ENCODE peak calls at places on chromosomes 3 and 15, in nine cellular contexts. R is ovary; C is stomach; E is A549; F is testis; U is CD8-positive, alpha-beta T cell; H is suprapubic skin; Q is esophagus muscularis mucosa; V is tibial artery. X is an unnamed sample.

GRCh38 chr3:136639069-136639468 is 113.1 kb downstream of the STAG1 start:
- DNase-seq in R (no peak), C (no peak), E (no peak), F (no peak), U (no peak), H (no peak), Q (no peak), V (no peak), X (no peak)

GRCh38 chr3:195421410-195421809 is 21.4 kb downstream of the ACAP2 start:
- DNase-seq in R (no peak), C (no peak), E (no peak), F (no peak), U (no peak), H (no peak), Q (no peak), V (no peak), X (no peak)

GRCh38 chr15:78059110-78059839 is 18.2 kb downstream of the TBC1D2B start:
- DNase-seq in R (no peak), C (no peak), E (no peak), F (no peak), U (no peak), H (no peak), Q (no peak), V (peak), X (no peak)

GRCh38 chr3:141051641-141052569 is 758 bp downstream of the SPSB4 start:
- DNase-seq in R (no peak), C (no peak), E (peak), F (no peak), U (no peak), H (no peak), Q (peak), V (no peak), X (peak)

GRCh38 chr3:60497922-60498321 is 753.3 kb downstream of the FHIT start:
- DNase-seq in R (no peak), C (no peak), E (no peak), F (no peak), U (no peak), H (no peak), Q (no peak), V (no peak), X (no peak)

GRCh38 chr3:10557783-10558373 is 52.5 kb upstream of the ATP2B2 start:
- DNase-seq in R (no peak), C (no peak), E (peak), F (no peak), U (no peak), H (peak), Q (peak), V (no peak), X (no peak)

GRCh38 chr15:27601239-27601942 is 497.7 kb downstream of the OCA2 start:
- DNase-seq in R (no peak), C (no peak), E (peak), F (no peak), U (no peak), H (no peak), Q (no peak), V (no peak), X (no peak)

GRCh38 chr15:69391046-69391757 is 22.9 kb upstream of the KIF23 start:
- DNase-seq in R (no peak), C (no peak), E (no peak), F (no peak), U (no peak), H (no peak), Q (no peak), V (no peak), X (no peak)

GRCh38 chr15:80967451-80967850 is 22.2 kb downstream of the MESD start:
- DNase-seq in R (no peak), C (no peak), E (no peak), F (no peak), U (no peak), H (no peak), Q (no peak), V (no peak), X (no peak)

GRCh38 chr15:91627473-91628309 is 225.8 kb upstream of the SLCO3A1 start:
- DNase-seq in R (peak), C (no peak), E (no peak), F (peak), U (no peak), H (no peak), Q (no peak), V (no peak), X (peak)

GRCh38 chr15:63353887-63354286 is 27.8 kb downstream of the CA12 start:
- DNase-seq in R (no peak), C (no peak), E (peak), F (no peak), U (no peak), H (no peak), Q (no peak), V (no peak), X (no peak)

GRCh38 chr15:69535101-69535638 is 82.6 kb downstream of the RPLP1 start:
- DNase-seq in R (no peak), C (no peak), E (no peak), F (no peak), U (no peak), H (no peak), Q (no peak), V (peak), X (no peak)

GRCh38 chr3:19348929-19349564 is 200.7 kb downstream of the KCNH8 start:
- DNase-seq in R (no peak), C (no peak), E (peak), F (peak), U (no peak), H (no peak), Q (no peak), V (no peak), X (no peak)

GRCh38 chr3:131819656-131820055 is 215.2 kb downstream of the CPNE4 start:
- DNase-seq in R (no peak), C (no peak), E (no peak), F (no peak), U (no peak), H (no peak), Q (no peak), V (no peak), X (no peak)

GRCh38 chr15:79408041-79408440 is 24.1 kb upstream of the MINAR1 start:
- DNase-seq in R (no peak), C (no peak), E (no peak), F (no peak), U (no peak), H (no peak), Q (peak), V (no peak), X (no peak)

GRCh38 chr3:113532698-113533533 is 561 bp downstream of the SIDT1 start:
- DNase-seq in R (peak), C (peak), E (peak), F (peak), U (peak), H (peak), Q (no peak), V (no peak), X (no peak)

GRCh38 chr3:162605651-162606204 is 1109.1 kb downstream of the OTOL1 start:
- DNase-seq in R (no peak), C (no peak), E (no peak), F (no peak), U (no peak), H (no peak), Q (no peak), V (no peak), X (no peak)

GRCh38 chr3:46102780-46103130 is 75.5 kb upstream of the XCR1 start:
- DNase-seq in R (no peak), C (no peak), E (no peak), F (no peak), U (no peak), H (no peak), Q (no peak), V (no peak), X (no peak)

GRCh38 chr3:81674690-81675089 is 86.8 kb downstream of the GBE1 start:
- DNase-seq in R (no peak), C (no peak), E (no peak), F (no peak), U (no peak), H (no peak), Q (no peak), V (no peak), X (no peak)

GRCh38 chr3:60752800-60753199 is 498.5 kb downstream of the FHIT start:
- DNase-seq in R (no peak), C (no peak), E (no peak), F (no peak), U (no peak), H (no peak), Q (no peak), V (no peak), X (no peak)

GRCh38 chr15:77773903-77774302 is 141.2 kb upstream of the LINGO1 start:
- DNase-seq in R (no peak), C (no peak), E (no peak), F (no peak), U (no peak), H (no peak), Q (no peak), V (no peak), X (no peak)

GRCh38 chr3:133944641-133945441 is 49.2 kb upstream of the RAB6B start:
- DNase-seq in R (peak), C (no peak), E (no peak), F (no peak), U (no peak), H (peak), Q (no peak), V (peak), X (peak)

GRCh38 chr3:171772427-171773056 is 37.7 kb downstream of the PLD1 start:
- DNase-seq in R (peak), C (peak), E (peak), F (peak), U (peak), H (no peak), Q (no peak), V (no peak), X (no peak)

GRCh38 chr3:145370870-145371269 is 790.1 kb downstream of the PLOD2 start:
- DNase-seq in R (no peak), C (no peak), E (no peak), F (no peak), U (no peak), H (no peak), Q (no peak), V (no peak), X (no peak)

GRCh38 chr3:73727117-73727802 is 102.5 kb upstream of the PDZRN3 start:
- DNase-seq in R (no peak), C (no peak), E (no peak), F (no peak), U (no peak), H (no peak), Q (no peak), V (no peak), X (no peak)

GRCh38 chr15:74924525-74924924 is 13.3 kb downstream of the COX5A start:
- DNase-seq in R (no peak), C (no peak), E (no peak), F (no peak), U (no peak), H (no peak), Q (no peak), V (no peak), X (no peak)

GRCh38 chr3:142064454-142064853 is 84.9 kb downstream of the TFDP2 start:
- DNase-seq in R (no peak), C (no peak), E (no peak), F (no peak), U (no peak), H (no peak), Q (no peak), V (no peak), X (no peak)

GRCh38 chr3:142065932-142066331 is 83.4 kb downstream of the TFDP2 start:
- DNase-seq in R (no peak), C (no peak), E (no peak), F (no peak), U (no peak), H (no peak), Q (no peak), V (no peak), X (no peak)

GRCh38 chr3:142065344-142065743 is 84.0 kb downstream of the TFDP2 start:
- DNase-seq in R (no peak), C (no peak), E (no peak), F (no peak), U (no peak), H (no peak), Q (no peak), V (no peak), X (no peak)
- H3K4me3 ChIP-seq in R (no peak), C (no peak), E (no peak), F (no peak), U (no peak), H (no peak), Q (no peak), V (no peak), X (no peak)

DNA sequence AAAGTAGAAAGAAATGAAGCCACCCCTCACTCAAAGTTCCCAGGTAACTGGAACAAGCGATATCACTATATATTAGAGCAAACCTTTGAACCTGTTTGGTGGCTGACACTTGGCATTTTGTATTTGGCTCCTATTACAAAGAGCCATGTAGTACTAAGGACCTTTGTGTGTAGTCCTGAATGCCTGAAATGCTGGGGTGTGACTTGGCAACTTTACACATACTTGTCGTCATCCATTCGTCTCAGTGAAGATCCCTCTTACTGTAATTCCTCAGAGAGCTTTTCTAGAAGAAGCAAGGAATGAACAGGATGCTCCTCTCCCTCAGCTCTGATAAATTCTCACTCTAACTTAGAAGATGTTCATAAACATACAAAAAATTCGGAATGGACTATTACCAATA is 216.1 kb upstream of the CDIN1 start:
- DNase-seq in R (no peak), C (no peak), E (peak), F (no peak), U (no peak), H (no peak), Q (no peak), V (no peak), X (no peak)
- H3K27ac ChIP-seq in R (no peak), C (no peak), E (no peak), F (no peak), U (no peak), H (no peak), Q (no peak), V (no peak), X (no peak)

GRCh38 chr15:83993591-83993990 is 242.0 kb upstream of the GOLGA6L4 start:
- DNase-seq in R (no peak), C (no peak), E (no peak), F (no peak), U (no peak), H (no peak), Q (no peak), V (no peak), X (no peak)
- TF ChIP-seq CTCF in R (no peak), C (no peak), E (no peak), F (no peak), U (no peak), H (no peak), Q (no peak), V (no peak), X (no peak)

GRCh38 chr3:177827517-177828249 is 630.4 kb upstream of the TBL1XR1 start:
- DNase-seq in R (no peak), C (no peak), E (peak), F (no peak), U (no peak), H (no peak), Q (no peak), V (no peak), X (no peak)
- H3K4me3 ChIP-seq in R (no peak), C (no peak), E (no peak), F (no peak), U (no peak), H (no peak), Q (no peak), V (no peak), X (no peak)

GRCh38 chr15:33031324-33031736 is 163.2 kb downstream of the FMN1 start:
- DNase-seq in R (no peak), C (no peak), E (no peak), F (no peak), U (no peak), H (no peak), Q (no peak), V (no peak), X (no peak)
- H3K27ac ChIP-seq in R (no peak), C (no peak), E (no peak), F (no peak), U (no peak), H (no peak), Q (no peak), V (no peak), X (no peak)

GRCh38 chr3:178325330-178325729 is 210.9 kb upstream of the KCNMB2 start:
- DNase-seq in R (no peak), C (no peak), E (peak), F (no peak), U (no peak), H (no peak), Q (no peak), V (no peak), X (no peak)
- TF ChIP-seq CTCF in R (peak), C (peak), E (peak), F (no peak), U (peak), H (no peak), Q (peak), V (peak), X (peak)

GRCh38 chr3:37216597-37217097 is 42.3 kb upstream of the LRRFIP2 start:
- DNase-seq in R (no peak), C (no peak), E (no peak), F (no peak), U (no peak), H (no peak), Q (no peak), V (no peak), X (no peak)

GRCh38 chr3:37217098-37217849 is 42.9 kb upstream of the LRRFIP2 start:
- DNase-seq in R (no peak), C (no peak), E (no peak), F (no peak), U (peak), H (no peak), Q (no peak), V (no peak), X (no peak)

GRCh38 chr3:37214076-37214475 is 39.7 kb upstream of the LRRFIP2 start:
- DNase-seq in R (no peak), C (no peak), E (no peak), F (no peak), U (no peak), H (no peak), Q (no peak), V (no peak), X (no peak)

GRCh38 chr3:37221407-37221806 is 47.0 kb upstream of the LRRFIP2 start:
- DNase-seq in R (no peak), C (no peak), E (peak), F (no peak), U (no peak), H (no peak), Q (no peak), V (no peak), X (no peak)

GRCh38 chr3:37218206-37218605 is 43.8 kb upstream of the LRRFIP2 start:
- DNase-seq in R (no peak), C (no peak), E (no peak), F (no peak), U (no peak), H (no peak), Q (no peak), V (no peak), X (peak)
- H3K4me3 ChIP-seq in R (no peak), C (no peak), E (no peak), F (no peak), U (no peak), H (no peak), Q (no peak), V (no peak), X (no peak)

DNA sequence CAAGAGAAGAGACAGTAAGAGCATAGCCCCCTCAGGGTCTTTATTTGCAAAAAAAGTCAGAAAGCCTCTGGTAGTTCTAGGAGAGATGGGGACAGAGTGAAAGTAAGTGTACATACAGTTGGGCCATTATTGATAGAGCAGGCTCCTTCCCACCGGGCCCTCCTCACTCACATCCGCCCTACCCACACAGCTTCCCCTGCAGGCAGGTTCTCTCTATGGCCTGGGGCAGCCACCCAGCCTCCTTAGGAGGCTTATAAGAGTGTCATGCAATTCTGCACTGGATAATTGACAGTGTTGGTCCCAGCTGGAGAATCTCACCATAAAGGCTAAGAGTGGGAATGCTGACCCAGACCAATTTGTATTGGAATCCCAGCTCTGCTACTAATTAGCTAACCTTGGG is 49.5 kb downstream of the SLC30A4 start:
- DNase-seq in R (no peak), C (no peak), E (no peak), F (no peak), U (no peak), H (no peak), Q (no peak), V (no peak), X (no peak)
- H3K27ac ChIP-seq in R (no peak), C (no peak), E (no peak), F (no peak), U (no peak), H (no peak), Q (no peak), V (no peak), X (no peak)

GRCh38 chr15:43523646-43524045 is 6.2 kb downstream of the MAP1A start:
- DNase-seq in R (no peak), C (no peak), E (no peak), F (no peak), U (no peak), H (no peak), Q (no peak), V (no peak), X (no peak)

GRCh38 chr15:43522247-43522646 is 4.8 kb downstream of the MAP1A start:
- DNase-seq in R (no peak), C (no peak), E (no peak), F (no peak), U (no peak), H (no peak), Q (no peak), V (no peak), X (no peak)

GRCh38 chr15:43526261-43526930 is 9.0 kb downstream of the MAP1A start:
- DNase-seq in R (no peak), C (no peak), E (no peak), F (no peak), U (no peak), H (no peak), Q (no peak), V (no peak), X (no peak)

GRCh38 chr15:43525131-43525530 is 7.7 kb downstream of the MAP1A start:
- DNase-seq in R (no peak), C (no peak), E (no peak), F (no peak), U (no peak), H (no peak), Q (no peak), V (no peak), X (no peak)

DNA sequence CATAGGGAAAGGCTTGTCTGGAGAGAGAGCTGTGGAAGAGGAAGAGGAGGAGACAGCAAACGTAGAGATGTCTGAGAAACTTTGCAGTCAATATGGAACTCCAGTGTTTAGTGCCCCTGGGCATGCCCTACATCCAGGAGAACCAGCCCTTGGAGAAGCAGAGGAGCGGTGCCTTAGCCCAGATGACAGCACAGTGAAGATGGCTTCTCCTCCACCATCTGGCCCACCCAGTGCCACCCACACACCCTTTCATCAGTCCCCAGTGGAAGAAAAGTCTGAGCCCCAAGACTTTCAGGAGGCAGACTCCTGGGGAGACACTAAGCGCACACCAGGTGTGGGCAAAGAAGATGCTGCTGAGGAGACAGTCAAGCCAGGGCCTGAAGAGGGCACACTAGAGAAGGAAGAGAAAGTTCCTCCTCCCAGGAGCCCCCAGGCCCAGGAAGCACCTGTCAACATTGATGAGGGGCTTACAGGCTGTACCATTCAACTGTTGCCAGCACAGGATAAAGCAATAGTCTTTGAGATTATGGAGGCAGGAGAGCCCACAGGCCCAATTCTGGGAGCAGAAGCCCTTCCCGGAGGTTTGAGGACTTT is 6.9 kb downstream of the MAP1A start:
- DNase-seq in R (no peak), C (no peak), E (no peak), F (no peak), U (no peak), H (no peak), Q (no peak), V (no peak), X (no peak)
- TF ChIP-seq CTCF in R (no peak), C (no peak), E (no peak), F (no peak), U (no peak), H (no peak), Q (no peak), V (no peak), X (no peak)